ENCODE peak calls at places on chromosomes 3 and 15, in ten cellular contexts. Q is mammary epithelial cell; N is H9; A is astrocyte; R is foreskin fibroblast; T is ovary; P is A549; J is T-helper 2 cell treated with Interferon-gamma antibody and Interleukin-4, amounts not matched to agents 5 μg/mL and 100 μg/mL, for 36 hours; Y is epithelial cell of prostate; B is stimulated activated effector memory CD8-positive, alpha-beta T cell treated with anti-CD3 and anti-CD28 coated beads, Interleukin-12 subunit alpha, Interleukin-12 subunit beta, amount 100 ng/mL, for 72 hours. C is an unnamed sample.

GRCh38 chr3:196227629-196228493 is 11.5 kb downstream of the SLC51A start:
- DNase-seq in Q (no peak), N (no peak), A (peak), R (no peak), T (peak), P (no peak), J (no peak), Y (no peak), B (no peak), C (no peak)

GRCh38 chr3:65534825-65535224 is 503.9 kb downstream of the MAGI1 start:
- DNase-seq in Q (no peak), N (no peak), A (no peak), R (no peak), T (no peak), P (no peak), J (no peak), Y (no peak), B (no peak), C (no peak)

GRCh38 chr3:5796541-5796940 is 609.0 kb downstream of the EDEM1 start:
- DNase-seq in Q (no peak), N (no peak), A (no peak), R (no peak), T (no peak), P (no peak), J (no peak), Y (no peak), B (no peak), C (no peak)

GRCh38 chr3:50288387-50289007 is 3.7 kb downstream of the IFRD2 start:
- DNase-seq in Q (no peak), N (no peak), A (no peak), R (no peak), T (no peak), P (no peak), J (no peak), Y (no peak), B (no peak), C (no peak)

GRCh38 chr3:169744332-169745054 is 20.4 kb downstream of the TERC start:
- DNase-seq in Q (peak), N (no peak), A (peak), R (no peak), T (no peak), P (no peak), J (no peak), Y (no peak), B (no peak), C (no peak)

GRCh38 chr3:59772416-59773408 is 722.9 kb upstream of the CFAP20DC start:
- DNase-seq in Q (no peak), N (no peak), A (no peak), R (no peak), T (no peak), P (no peak), J (peak), Y (no peak), B (no peak), C (peak)

GRCh38 chr3:133763797-133764734 is 17.9 kb downstream of the TF start:
- DNase-seq in Q (no peak), N (no peak), A (no peak), R (no peak), T (no peak), P (no peak), J (no peak), Y (no peak), B (no peak), C (no peak)

GRCh38 chr3:189947948-189948723 is 172.6 kb downstream of the P3H2 start:
- DNase-seq in Q (peak), N (no peak), A (no peak), R (peak), T (no peak), P (no peak), J (no peak), Y (no peak), B (no peak), C (no peak)

GRCh38 chr3:140942221-140943104 is 827 bp downstream of the SLC25A36 start:
- DNase-seq in Q (peak), N (peak), A (peak), R (peak), T (peak), P (peak), J (peak), Y (no peak), B (peak), C (peak)

GRCh38 chr15:45630958-45631691 is 3.7 kb upstream of the SQOR start:
- DNase-seq in Q (peak), N (no peak), A (peak), R (peak), T (no peak), P (no peak), J (no peak), Y (peak), B (no peak), C (no peak)

GRCh38 chr3:25433868-25434267 is 5.8 kb downstream of the RARB start:
- DNase-seq in Q (peak), N (no peak), A (no peak), R (no peak), T (peak), P (no peak), J (no peak), Y (no peak), B (no peak), C (no peak)

GRCh38 chr15:88375234-88375926 is 91.8 kb downstream of the MRPL46 start:
- DNase-seq in Q (peak), N (no peak), A (peak), R (peak), T (no peak), P (peak), J (no peak), Y (no peak), B (no peak), C (no peak)

GRCh38 chr3:99850608-99851007 is 32.9 kb downstream of the CMSS1 start:
- DNase-seq in Q (no peak), N (no peak), A (no peak), R (no peak), T (no peak), P (no peak), J (no peak), Y (no peak), B (no peak), C (no peak)

GRCh38 chr15:71448688-71449114 is 333.4 kb downstream of the THSD4 start:
- DNase-seq in Q (peak), N (peak), A (peak), R (peak), T (peak), P (peak), J (no peak), Y (no peak), B (no peak), C (no peak)